ENCODE peak calls at places on chromosomes 3 and 15, in five cellular contexts. G, P, Q, U and F are unnamed samples. For H3K4me1, the result is how much of the 10 kb centered on the place peaks cover.

GRCh38 chr3:757711-758110 is 335.1 kb upstream of the CNTN6 start:
- DNase-seq in G (no peak), P (no peak), Q (no peak), U (no peak), F (no peak)

GRCh38 chr15:48451241-48451640 is 120.0 kb downstream of the DUT start:
- DNase-seq in G (no peak), P (no peak), Q (no peak), U (no peak), F (no peak)

GRCh38 chr3:27720899-27721716 is 1.0 kb downstream of the EOMES start:
- DNase-seq in G (no peak), P (no peak), Q (peak), U (no peak), F (no peak)

GRCh38 chr15:37124330-37124729 is 24.0 kb upstream of the MEIS2 start:
- DNase-seq in G (no peak), P (no peak), Q (no peak), U (no peak), F (no peak)

GRCh38 chr3:157700405-157700804 is 197.2 kb upstream of the VEPH1 start:
- DNase-seq in G (no peak), P (no peak), Q (no peak), U (no peak), F (no peak)

GRCh38 chr15:88605507-88606436 is 15.4 kb upstream of the AEN start:
- DNase-seq in G (peak), P (peak), Q (peak), U (peak), F (no peak)

GRCh38 chr3:156388469-156389150 is 166.3 kb downstream of the SSR3 start:
- DNase-seq in G (no peak), P (no peak), Q (peak), U (no peak), F (no peak)

GRCh38 chr3:66856555-66856954 is 141.6 kb upstream of the KBTBD8 start:
- DNase-seq in G (no peak), P (no peak), Q (no peak), U (no peak), F (no peak)

GRCh38 chr15:101439285-101439919 is 50.1 kb downstream of the PCSK6 start:
- DNase-seq in G (no peak), P (no peak), Q (no peak), U (peak), F (peak)

GRCh38 chr3:153287017-153287416 is 125.0 kb downstream of the RAP2B start:
- DNase-seq in G (no peak), P (no peak), Q (no peak), U (no peak), F (no peak)

GRCh38 chr3:153284282-153284938 is 122.4 kb downstream of the RAP2B start:
- DNase-seq in G (peak), P (no peak), Q (peak), U (no peak), F (no peak)

GRCh38 chr3:153289334-153289808 is 127.3 kb downstream of the RAP2B start:
- DNase-seq in G (no peak), P (no peak), Q (peak), U (no peak), F (no peak)

GRCh38 chr3:153285194-153285641 is 123.2 kb downstream of the RAP2B start:
- DNase-seq in G (no peak), P (no peak), Q (peak), U (no peak), F (no peak)

DNA sequence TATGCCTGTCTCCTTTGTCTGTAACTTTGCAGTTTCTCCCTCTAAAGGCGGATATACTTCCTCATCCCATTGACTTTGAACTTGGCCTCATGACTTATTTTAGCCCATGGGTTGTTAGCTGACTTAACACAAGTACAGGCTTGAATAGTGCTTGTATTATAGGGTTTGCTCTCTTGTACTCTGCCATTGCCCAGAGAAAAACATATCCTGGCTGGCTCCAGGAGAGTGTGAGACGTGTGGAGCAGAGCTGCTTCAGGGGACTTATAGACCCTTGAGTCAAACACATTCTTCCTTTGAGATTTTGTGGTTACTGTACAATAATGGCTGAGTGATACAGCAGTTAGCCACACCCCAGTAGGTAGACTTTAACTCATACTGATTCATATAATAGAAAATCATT is 124.0 kb downstream of the RAP2B start:
- DNase-seq in G (no peak), P (no peak), Q (no peak), U (no peak), F (no peak)
- H3K4me1 ChIP-seq in G (under half), P (under half), Q (under half), U (under half), F (under half)

DNA sequence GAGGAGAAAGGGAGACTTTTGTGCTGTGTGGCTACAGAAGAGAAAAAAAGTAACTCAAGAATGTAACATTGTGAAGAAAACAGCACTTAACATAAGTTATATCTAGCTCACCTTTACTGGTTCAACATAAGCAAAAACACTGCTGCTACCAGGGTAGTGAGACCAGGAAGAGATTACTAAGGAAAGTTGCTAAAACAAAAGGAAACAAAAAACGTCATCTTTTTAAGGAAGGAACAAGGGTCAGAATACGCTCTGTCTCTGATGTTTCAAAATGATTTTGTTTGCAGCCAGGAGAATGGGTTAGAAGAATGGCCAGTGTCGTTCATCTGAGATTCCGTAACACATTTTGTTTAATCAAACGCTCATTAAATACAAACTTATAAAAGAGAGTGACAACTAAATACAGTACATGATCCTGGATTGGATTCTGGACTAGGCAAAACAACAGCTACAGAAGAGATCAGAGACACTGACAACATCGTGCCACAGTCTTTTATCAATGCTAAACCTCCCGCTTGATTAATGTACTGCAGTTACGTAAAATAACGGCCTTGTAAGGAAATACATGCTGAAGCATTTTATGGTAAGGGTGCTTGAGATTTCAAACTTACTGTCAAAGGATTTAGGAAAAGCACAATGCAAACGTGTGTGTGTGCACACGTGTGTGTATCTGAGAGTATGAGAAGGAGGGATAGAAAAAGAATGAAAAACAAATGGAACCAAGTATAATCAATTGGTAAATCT is 67.7 kb downstream of the FOXP1 start:
- DNase-seq in G (no peak), P (no peak), Q (no peak), U (no peak), F (no peak)
- H3K27ac ChIP-seq in G (no peak), P (no peak), Q (no peak), U (peak), F (peak)

GRCh38 chr3:99696497-99696896 is 58.1 kb downstream of the COL8A1 start:
- DNase-seq in G (no peak), P (no peak), Q (no peak), U (no peak), F (no peak)

GRCh38 chr3:99699841-99700240 is 61.4 kb downstream of the COL8A1 start:
- DNase-seq in G (no peak), P (no peak), Q (peak), U (no peak), F (no peak)

GRCh38 chr3:99700637-99701268 is 62.4 kb downstream of the COL8A1 start:
- DNase-seq in G (no peak), P (no peak), Q (peak), U (no peak), F (no peak)

GRCh38 chr3:99693636-99694035 is 55.2 kb downstream of the COL8A1 start:
- DNase-seq in G (no peak), P (no peak), Q (no peak), U (no peak), F (no peak)

DNA sequence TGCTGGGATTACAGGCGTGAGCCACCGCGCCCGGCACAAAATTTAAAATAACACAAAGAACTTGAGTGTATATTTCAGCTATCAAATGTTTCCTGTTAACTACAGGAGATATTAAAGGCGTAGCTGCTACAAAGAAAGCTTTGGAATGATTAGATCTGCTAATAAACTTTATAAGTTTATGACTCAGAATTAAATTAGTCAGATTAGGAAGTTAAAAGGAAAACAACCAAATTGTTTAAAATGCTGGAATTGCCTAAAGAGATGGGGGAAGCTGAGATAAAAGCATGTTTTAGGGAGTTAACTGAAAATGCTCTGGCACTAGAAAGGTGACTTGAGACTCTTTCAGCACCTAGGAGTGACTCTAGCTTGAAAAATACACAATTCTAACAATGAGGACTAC is 58.9 kb downstream of the COL8A1 start:
- DNase-seq in G (no peak), P (no peak), Q (no peak), U (no peak), F (no peak)
- H3K4me1 ChIP-seq in G (under half), P (under half), Q (under half), U (under half), F (under half)

GRCh38 chr3:159897331-159898075 is 91.1 kb upstream of the IL12A start:
- DNase-seq in G (no peak), P (peak), Q (peak), U (no peak), F (no peak)
- H3K27ac ChIP-seq in G (peak), P (peak), Q (peak), U (no peak), F (no peak)

DNA sequence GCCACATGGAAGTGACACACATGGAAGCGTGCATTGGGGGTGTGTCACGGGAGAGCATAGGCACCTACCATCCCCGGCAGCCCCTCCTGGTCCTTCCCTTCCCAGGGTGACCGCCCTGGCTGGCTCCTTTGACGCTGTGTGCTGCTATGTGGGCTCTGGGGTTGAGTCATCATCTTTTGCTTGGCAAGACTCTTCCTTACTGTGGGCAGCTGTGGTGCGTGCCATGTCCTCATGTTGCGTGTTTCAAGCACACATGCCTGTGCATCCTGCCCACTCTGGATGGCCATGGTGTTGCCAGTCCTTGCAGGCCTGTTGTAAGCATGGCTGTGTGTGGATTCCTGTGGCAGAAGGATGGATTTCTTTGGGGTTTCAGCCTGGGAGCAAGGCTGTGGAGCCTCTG is 14.0 kb downstream of the PLXNA1 start:
- DNase-seq in G (no peak), P (no peak), Q (peak), U (no peak), F (no peak)
- H3K4me1 ChIP-seq in G (under half), P (under half), Q (under half), U (under half), F (under half)